ENCODE peak calls at places on chromosomes 16 and 17, in eight cellular contexts. Q is stomach, F is psoas muscle, E is caudate nucleus, C is pancreas, N is cardiac muscle cell, G is heart right ventricle, Y is esophagus muscularis mucosa. M is an unnamed sample.

GRCh38 chr16:84925092-84925772 is 86.1 kb downstream of the ZDHHC7 start:
- DNase-seq in Q (peak), F (peak), E (no peak), C (peak), N (peak), G (peak), Y (no peak), M (no peak)

GRCh38 chr16:72927199-72928088 is 120.5 kb downstream of the ZFHX3 start:
- DNase-seq in Q (no peak), F (no peak), E (no peak), C (peak), N (peak), G (no peak), Y (no peak), M (no peak)

GRCh38 chr17:15048933-15049539 is 216.1 kb downstream of the PMP22 start:
- DNase-seq in Q (no peak), F (no peak), E (no peak), C (no peak), N (no peak), G (no peak), Y (no peak), M (no peak)

GRCh38 chr16:48115299-48115698 is 40.5 kb downstream of the ABCC12 start:
- DNase-seq in Q (no peak), F (no peak), E (no peak), C (no peak), N (no peak), G (no peak), Y (no peak), M (no peak)

GRCh38 chr16:51408357-51408756 is 257.3 kb upstream of the SALL1 start:
- DNase-seq in Q (no peak), F (no peak), E (no peak), C (peak), N (no peak), G (no peak), Y (no peak), M (no peak)

GRCh38 chr17:17805575-17805974 is 31.2 kb downstream of the SREBF1 start:
- DNase-seq in Q (no peak), F (no peak), E (no peak), C (no peak), N (no peak), G (peak), Y (no peak), M (no peak)

GRCh38 chr16:2963611-2964415 is at the start of gene KREMEN2:
- DNase-seq in Q (no peak), F (no peak), E (no peak), C (peak), N (no peak), G (no peak), Y (no peak), M (no peak)

GRCh38 chr17:77457572-77458201 is 316.9 kb downstream of the SEC14L1 start:
- DNase-seq in Q (no peak), F (no peak), E (no peak), C (no peak), N (no peak), G (no peak), Y (no peak), M (no peak)

GRCh38 chr17:75869282-75870141 is 8.9 kb downstream of the TRIM47 start:
- DNase-seq in Q (no peak), F (peak), E (peak), C (no peak), N (peak), G (peak), Y (no peak), M (no peak)
- H3K27ac ChIP-seq in Q (peak), F (peak), E (peak), C (peak), N (no peak), G (peak), Y (peak), M (peak)

GRCh38 chr17:50853015-50853615 is 13.0 kb downstream of the TOB1 start:
- DNase-seq in Q (no peak), F (no peak), E (no peak), C (no peak), N (no peak), G (no peak), Y (peak), M (no peak)

GRCh38 chr17:50858486-50859225 is 7.5 kb downstream of the TOB1 start:
- DNase-seq in Q (no peak), F (no peak), E (no peak), C (peak), N (no peak), G (no peak), Y (no peak), M (no peak)

GRCh38 chr17:50853781-50854180 is 12.4 kb downstream of the TOB1 start:
- DNase-seq in Q (no peak), F (no peak), E (no peak), C (no peak), N (no peak), G (no peak), Y (peak), M (peak)

GRCh38 chr17:50855708-50856330 is 10.3 kb downstream of the TOB1 start:
- DNase-seq in Q (no peak), F (no peak), E (no peak), C (no peak), N (no peak), G (no peak), Y (no peak), M (no peak)

GRCh38 chr17:50856431-50856830 is 9.7 kb downstream of the TOB1 start:
- DNase-seq in Q (no peak), F (no peak), E (no peak), C (no peak), N (no peak), G (no peak), Y (no peak), M (no peak)
- H3K27ac ChIP-seq in Q (peak), F (peak), E (no peak), C (peak), N (no peak), G (no peak), Y (no peak), M (no peak)

DNA sequence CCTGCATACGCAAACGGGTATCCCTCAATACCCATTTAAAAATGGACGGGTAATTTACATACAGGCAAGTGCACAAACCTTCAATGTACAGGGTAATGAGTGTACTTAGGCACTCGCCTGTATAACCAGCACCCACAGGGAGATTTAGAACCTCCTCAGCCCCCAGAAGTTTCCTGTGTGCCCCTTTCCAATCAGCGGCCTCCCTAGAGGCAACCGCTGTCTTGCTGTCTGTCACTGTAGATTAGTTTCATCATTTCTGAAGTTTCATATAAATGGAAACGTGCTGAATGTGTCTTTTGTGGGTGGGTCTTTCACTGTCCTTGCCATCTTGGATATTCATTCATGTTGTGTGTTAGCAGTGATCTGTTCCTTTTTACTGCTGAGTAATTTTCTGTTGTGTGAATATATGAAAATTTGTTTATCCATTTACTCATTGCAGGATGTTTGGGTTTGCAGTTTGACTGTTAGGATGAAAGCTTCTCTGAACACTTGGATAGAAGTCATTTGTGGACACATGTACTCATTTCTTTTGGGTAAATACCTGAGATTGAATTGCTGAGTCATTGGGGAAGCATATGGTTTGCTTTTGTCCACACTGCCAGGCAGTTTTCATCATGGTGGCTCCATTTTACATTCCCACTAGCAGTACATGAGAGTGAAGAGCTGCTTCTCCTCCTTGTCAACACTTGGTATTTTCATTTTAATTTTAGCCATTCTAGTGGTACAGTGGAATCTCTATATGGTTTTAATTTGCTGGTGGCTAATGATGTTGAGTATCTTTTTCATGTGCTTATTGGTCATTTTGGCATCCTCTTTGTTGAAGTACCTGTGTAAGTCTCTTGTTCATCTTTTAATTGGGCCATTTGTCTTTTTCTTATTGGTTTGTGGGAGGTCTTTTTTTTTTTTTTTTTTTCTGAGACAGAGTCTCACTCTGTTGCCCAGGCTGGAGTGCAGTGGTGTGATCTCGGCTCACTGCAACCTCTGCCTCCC is 2.1 kb upstream of the ADCY7 start:
- DNase-seq in Q (no peak), F (no peak), E (no peak), C (no peak), N (peak), G (no peak), Y (no peak), M (no peak)
- H3K27ac ChIP-seq in Q (no peak), F (no peak), E (no peak), C (no peak), N (no peak), G (no peak), Y (no peak), M (no peak)

DNA sequence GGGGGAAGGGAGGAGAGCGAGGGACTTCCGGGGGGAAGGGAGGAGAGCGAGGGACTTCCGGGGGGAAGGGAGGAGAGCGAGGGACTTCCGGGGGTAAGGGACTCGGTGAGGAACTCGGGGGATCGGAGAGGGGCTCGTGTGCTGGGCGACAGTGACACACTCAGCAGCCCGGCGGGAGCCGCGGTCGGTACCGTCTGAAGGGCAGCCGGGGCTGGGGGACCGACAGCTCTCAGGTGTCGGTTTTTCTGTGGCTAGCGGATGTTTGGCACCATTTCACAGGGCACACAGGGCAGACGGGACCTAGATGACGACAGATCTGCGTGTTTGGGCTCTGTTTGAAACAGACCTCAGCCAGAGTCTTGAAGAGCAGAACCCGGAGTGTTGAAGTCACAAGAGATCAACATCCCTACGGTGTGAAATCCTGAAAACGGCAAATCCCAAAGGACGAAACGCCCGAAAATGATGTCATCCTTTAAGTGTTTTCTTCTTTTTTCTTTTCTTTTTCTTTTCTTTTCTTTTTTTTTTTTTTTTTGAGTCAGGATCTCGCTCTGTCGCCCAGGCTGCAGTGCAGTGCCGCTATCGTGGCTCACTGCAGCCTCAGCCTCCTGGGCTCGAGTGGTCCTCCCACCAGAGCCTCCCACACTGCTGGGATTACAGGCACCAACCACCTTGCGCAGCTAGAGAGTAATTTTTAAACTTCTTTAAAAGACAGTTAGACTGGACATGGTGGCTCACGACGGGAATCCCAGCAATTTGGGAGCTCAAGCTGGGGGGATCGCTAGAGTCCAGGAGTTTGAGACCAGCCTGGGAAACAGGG is 23.9 kb downstream of the ZNF778 start:
- DNase-seq in Q (peak), F (peak), E (peak), C (peak), N (peak), G (peak), Y (no peak), M (no peak)
- H3K27ac ChIP-seq in Q (peak), F (peak), E (peak), C (peak), N (peak), G (peak), Y (peak), M (peak)

DNA sequence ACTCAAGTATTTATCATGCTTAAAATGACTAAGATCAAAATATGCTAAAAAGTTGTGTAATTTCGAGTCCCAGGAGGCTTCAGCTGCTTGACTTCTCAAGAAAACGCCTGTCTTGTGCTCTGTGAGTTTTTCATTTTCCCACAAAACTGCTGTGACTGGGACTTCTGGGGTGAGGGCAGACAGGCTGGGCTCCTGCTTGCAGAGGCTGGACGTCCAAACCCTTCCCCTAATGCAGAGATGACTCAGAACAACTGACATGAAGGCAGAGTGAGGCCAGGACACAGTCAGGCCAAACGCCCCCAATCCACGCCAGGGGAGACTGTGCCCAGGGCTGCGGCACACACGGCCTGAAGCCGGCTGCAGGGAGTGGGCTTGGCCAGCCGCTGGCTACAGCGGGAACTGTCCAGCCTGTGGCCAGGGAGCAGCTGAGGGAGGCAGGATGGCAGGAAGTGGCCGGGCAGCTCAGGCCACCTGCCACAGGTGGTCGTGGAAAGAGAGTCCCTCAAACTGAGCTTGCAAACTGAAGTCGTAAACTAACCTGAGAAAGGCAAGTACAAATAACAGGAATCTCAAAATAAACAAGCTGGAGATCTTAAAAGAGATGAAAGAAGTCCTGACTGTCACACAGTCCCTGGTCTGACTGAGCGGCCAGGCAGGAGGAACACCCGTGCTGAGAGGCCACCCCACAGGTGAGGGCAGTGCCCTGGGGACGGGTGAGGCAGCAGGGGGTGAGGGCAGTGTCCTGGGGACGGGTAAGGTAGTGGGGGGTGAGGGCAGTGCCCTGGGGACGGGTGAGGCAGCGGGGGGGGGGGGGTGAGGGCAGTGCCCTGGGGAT is 21.3 kb upstream of the HEXD start:
- DNase-seq in Q (no peak), F (peak), E (no peak), C (no peak), N (peak), G (no peak), Y (no peak), M (no peak)
- H3K27ac ChIP-seq in Q (no peak), F (no peak), E (no peak), C (no peak), N (no peak), G (no peak), Y (peak), M (peak)

DNA sequence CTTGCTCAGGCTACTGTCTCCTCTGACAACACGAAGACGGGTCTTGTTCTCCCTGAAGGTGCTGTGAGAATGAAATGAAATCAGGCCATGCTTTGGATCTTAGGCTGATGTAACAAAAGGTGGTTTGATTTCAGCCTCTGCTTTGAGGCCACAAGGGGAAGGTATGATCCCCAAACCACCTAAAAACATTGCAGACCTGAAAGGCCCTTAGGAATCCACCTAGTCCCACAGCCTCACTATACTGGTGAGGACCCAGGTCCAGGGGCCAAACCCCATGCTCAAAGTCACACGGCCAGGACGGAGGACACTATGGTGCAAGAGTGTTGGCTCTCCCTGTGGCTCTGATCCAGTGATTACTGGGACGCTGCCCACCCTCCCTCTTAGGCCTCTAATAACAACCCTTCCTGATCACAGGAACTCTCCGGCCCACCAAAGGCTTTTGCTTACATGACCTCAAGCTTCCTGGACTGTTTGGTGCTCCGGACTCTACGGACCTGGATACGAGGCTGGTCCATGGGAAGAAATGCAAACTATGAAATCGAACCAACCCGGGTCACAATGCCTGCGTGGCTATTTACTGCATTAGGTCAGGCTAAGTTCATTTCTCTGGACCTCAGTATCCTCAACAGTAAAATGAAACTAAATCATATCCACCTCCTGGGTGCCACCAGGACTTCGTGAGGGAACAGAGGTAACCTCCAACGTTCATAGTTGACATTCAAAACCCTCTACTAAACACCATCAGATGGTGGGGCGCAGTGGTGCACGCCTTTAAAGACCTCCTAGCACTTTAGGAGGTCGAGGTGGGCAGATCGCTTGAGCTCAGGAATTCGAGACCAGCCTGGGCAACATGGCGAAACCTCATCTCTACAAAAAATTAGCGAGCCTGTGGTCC is 1.5 kb downstream of the TRIM25 start:
- DNase-seq in Q (peak), F (peak), E (no peak), C (peak), N (peak), G (peak), Y (no peak), M (no peak)
- H3K27ac ChIP-seq in Q (peak), F (peak), E (no peak), C (peak), N (no peak), G (peak), Y (peak), M (peak)

DNA sequence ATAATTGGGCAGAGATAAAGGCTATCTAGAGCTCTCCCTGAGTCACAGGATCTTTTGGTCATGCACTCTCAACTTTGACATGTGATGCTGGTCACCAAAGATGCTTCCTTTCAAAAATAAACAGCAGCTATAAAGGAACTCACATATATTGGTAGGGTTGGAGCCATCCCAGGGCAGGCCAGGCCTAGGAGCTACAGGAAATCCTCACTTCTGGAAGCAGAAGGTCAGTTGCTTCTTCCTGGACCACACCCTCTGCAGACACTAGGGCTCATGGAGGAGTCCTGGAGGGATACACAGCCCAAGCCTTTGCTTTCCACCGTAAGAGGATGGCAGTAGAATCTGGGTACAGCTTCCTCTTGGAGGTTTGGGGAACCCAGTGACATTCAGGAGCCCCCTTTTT is 24.6 kb downstream of the SOST start:
- DNase-seq in Q (no peak), F (no peak), E (no peak), C (no peak), N (no peak), G (no peak), Y (no peak), M (no peak)
- H3K27ac ChIP-seq in Q (no peak), F (no peak), E (no peak), C (no peak), N (no peak), G (no peak), Y (no peak), M (no peak)

M was measured in vagina.